ENCODE peak calls at places on chromosomes 16 and 17, in five cellular contexts. E is AG04450; Y is stimulated activated CD8-positive, alpha-beta memory T cell treated with anti-CD3 and anti-CD28 coated beads, Interleukin-4, amount 100 ng/mL, for 1 hour; I is iPS-NIHi11; O is stimulated activated CD4-positive, alpha-beta T cell treated with anti-CD3 and anti-CD28 coated beads, Interleukin-4, amount 100 ng/mL, for 48 hours. H is an unnamed sample.

GRCh38 chr17:28751600-28752366 is 8.0 kb downstream of the TRAF4 start:
- DNase-seq in E (no peak), Y (no peak), I (no peak), O (no peak), H (no peak)

GRCh38 chr17:62648954-62649294 is 21.5 kb downstream of the MRC2 start:
- DNase-seq in E (no peak), Y (no peak), I (no peak), O (no peak), H (no peak)

GRCh38 chr16:22206847-22207714 is 1.0 kb downstream of the EEF2K start:
- DNase-seq in E (no peak), Y (no peak), I (peak), O (peak), H (no peak)

GRCh38 chr17:66637491-66637890 is 197.4 kb upstream of the CACNG5 start:
- DNase-seq in E (no peak), Y (no peak), I (no peak), O (no peak), H (no peak)

GRCh38 chr17:18041776-18042175 is 2.6 kb downstream of the GID4 start:
- DNase-seq in E (no peak), Y (no peak), I (no peak), O (no peak), H (no peak)

GRCh38 chr17:28928061-28928460 is 23.3 kb downstream of the PHF12 start:
- DNase-seq in E (no peak), Y (no peak), I (no peak), O (peak), H (no peak)

GRCh38 chr17:12659500-12659899 is 6.2 kb upstream of the MYOCD start:
- DNase-seq in E (peak), Y (no peak), I (no peak), O (no peak), H (no peak)

GRCh38 chr16:62392698-62393097 is 356.5 kb upstream of the CDH8 start:
- DNase-seq in E (no peak), Y (no peak), I (peak), O (no peak), H (no peak)

GRCh38 chr16:711548-712320 is 3.2 kb upstream of the METRN start:
- DNase-seq in E (no peak), Y (peak), I (peak), O (peak), H (no peak)

GRCh38 chr17:37219876-37220608 is 155.7 kb upstream of the C17orf78 start:
- DNase-seq in E (no peak), Y (no peak), I (peak), O (no peak), H (no peak)

GRCh38 chr17:15963670-15964110 is 18.8 kb downstream of the ADORA2B start:
- DNase-seq in E (no peak), Y (no peak), I (no peak), O (no peak), H (peak)

H was measured in SW 1271.